ENCODE peak calls at places on chromosomes 6 and 20, in seven cellular contexts. J is thyroid gland; M is endothelial cell; P is tibial nerve; B is Caco-2; G is activated CD8-positive, alpha-beta T cell treated with anti-CD3 and anti-CD28 coated beads for 36 hours; O is AG09319. Q is an unnamed sample.

GRCh38 chr20:61297981-61298380 is 45.9 kb downstream of the CDH4 start:
- DNase-seq in J (no peak), M (no peak), P (no peak), B (no peak), G (no peak), O (no peak), Q (no peak)

GRCh38 chr6:164152611-164153010 is 738.1 kb downstream of the QKI start:
- DNase-seq in J (no peak), M (no peak), P (no peak), B (no peak), G (no peak), O (no peak), Q (no peak)

GRCh38 chr6:127343753-127344659 is 597 bp upstream of the ECHDC1 start:
- DNase-seq in J (no peak), M (no peak), P (peak; percentile 8), B (no peak), G (peak; percentile 12), O (no peak), Q (peak; percentile 20)

GRCh38 chr6:159715605-159716004 is 11.7 kb upstream of the WTAP start:
- DNase-seq in J (no peak), M (no peak), P (no peak), B (no peak), G (no peak), O (no peak), Q (no peak)

GRCh38 chr6:158772851-158773371 is 46.3 kb downstream of the EZR start:
- DNase-seq in J (no peak), M (no peak), P (no peak), B (no peak), G (no peak), O (no peak), Q (no peak)

GRCh38 chr6:39061588-39061987 is 13.0 kb downstream of the GLP1R start:
- DNase-seq in J (no peak), M (no peak), P (no peak), B (no peak), G (no peak), O (no peak), Q (no peak)

GRCh38 chr6:53530346-53530745 is 14.6 kb downstream of the GCLC start:
- DNase-seq in J (peak; percentile 12), M (no peak), P (no peak), B (no peak), G (no peak), O (no peak), Q (no peak)

GRCh38 chr20:3042621-3043020 is 801 bp upstream of the GNRH2 start:
- DNase-seq in J (peak; percentile 19), M (no peak), P (peak; percentile 37), B (no peak), G (no peak), O (no peak), Q (no peak)

GRCh38 chr6:80637312-80637711 is 530.8 kb downstream of the BCKDHB start:
- DNase-seq in J (no peak), M (no peak), P (no peak), B (no peak), G (no peak), O (no peak), Q (no peak)

GRCh38 chr20:10328897-10329255 is 105.1 kb downstream of the MKKS start:
- DNase-seq in J (no peak), M (no peak), P (no peak), B (no peak), G (no peak), O (no peak), Q (no peak)

GRCh38 chr6:20433321-20433720 is 31.6 kb downstream of the E2F3 start:
- DNase-seq in J (no peak), M (no peak), P (no peak), B (no peak), G (no peak), O (no peak), Q (no peak)

GRCh38 chr20:5073154-5074049 is 46.4 kb downstream of the PCNA start:
- DNase-seq in J (peak; percentile 99), M (no peak), P (peak; percentile 83), B (peak; percentile 45), G (peak; percentile 40), O (peak; percentile 40), Q (no peak)

GRCh38 chr6:154732538-154732823 is 735 bp upstream of the SCAF8 start:
- DNase-seq in J (no peak), M (no peak), P (no peak), B (no peak), G (no peak), O (no peak), Q (no peak)

GRCh38 chr6:24663198-24663597 is 3.5 kb downstream of the TDP2 start:
- DNase-seq in J (no peak), M (no peak), P (no peak), B (no peak), G (no peak), O (no peak), Q (no peak)

GRCh38 chr6:21594427-21595264 is 1.1 kb downstream of the SOX4 start:
- DNase-seq in J (peak; percentile 76), M (peak; percentile 38), P (peak; percentile 51), B (no peak), G (peak; percentile 50), O (no peak), Q (peak; percentile 72)

GRCh38 chr6:27157461-27158315 is 89.8 kb upstream of the PRSS16 start:
- DNase-seq in J (peak; percentile 65), M (peak; percentile 60), P (peak; percentile 73), B (peak; percentile 56), G (peak; percentile 92), O (no peak), Q (no peak)

GRCh38 chr6:12103158-12103557 is 91.0 kb downstream of the HIVEP1 start:
- DNase-seq in J (no peak), M (no peak), P (no peak), B (no peak), G (no peak), O (no peak), Q (no peak)

GRCh38 chr20:48875233-48875913 is 46.1 kb upstream of the ARFGEF2 start:
- DNase-seq in J (peak; percentile 57), M (no peak), P (no peak), B (no peak), G (no peak), O (no peak), Q (no peak)

GRCh38 chr20:4329232-4329631 is 313.9 kb upstream of the RNF24 start:
- DNase-seq in J (no peak), M (no peak), P (no peak), B (no peak), G (no peak), O (no peak), Q (no peak)

GRCh38 chr6:146785001-146785585 is 186.3 kb downstream of the ADGB start:
- DNase-seq in J (no peak), M (peak; percentile 31), P (no peak), B (no peak), G (peak; percentile 49), O (no peak), Q (no peak)

GRCh38 chr20:61065853-61066252 is 186.2 kb upstream of the CDH4 start:
- DNase-seq in J (no peak), M (no peak), P (no peak), B (no peak), G (no peak), O (no peak), Q (no peak)

GRCh38 chr20:40617594-40617993 is 71.4 kb downstream of the MAFB start:
- DNase-seq in J (no peak), M (no peak), P (no peak), B (no peak), G (no peak), O (no peak), Q (no peak)

GRCh38 chr6:113490356-113490755 is 366.8 kb upstream of the MARCKS start:
- DNase-seq in J (no peak), M (no peak), P (no peak), B (no peak), G (no peak), O (no peak), Q (no peak)

GRCh38 chr6:168684906-168685305 is 243.9 kb downstream of the SMOC2 start:
- DNase-seq in J (no peak), M (no peak), P (no peak), B (no peak), G (no peak), O (no peak), Q (no peak)

GRCh38 chr6:25312703-25313102 is 33.5 kb downstream of the CARMIL1 start:
- DNase-seq in J (no peak), M (no peak), P (no peak), B (no peak), G (no peak), O (no peak), Q (no peak)

GRCh38 chr6:131727868-131728267 is 17.1 kb upstream of the CTAGE9 start:
- DNase-seq in J (no peak), M (no peak), P (no peak), B (no peak), G (no peak), O (no peak), Q (no peak)

GRCh38 chr6:137571854-137572253 is 77.7 kb upstream of the OLIG3 start:
- DNase-seq in J (peak; percentile 42), M (peak; percentile 63), P (peak; percentile 12), B (peak; percentile 58), G (peak; percentile 80), O (no peak), Q (peak; percentile 37)
- TF ChIP-seq CTCF in J (peak; percentile 32), M (peak; percentile 84), P (no peak), B (peak; percentile 63), G (peak; percentile 83), O (peak; percentile 50), Q (peak; percentile 56)

DNA sequence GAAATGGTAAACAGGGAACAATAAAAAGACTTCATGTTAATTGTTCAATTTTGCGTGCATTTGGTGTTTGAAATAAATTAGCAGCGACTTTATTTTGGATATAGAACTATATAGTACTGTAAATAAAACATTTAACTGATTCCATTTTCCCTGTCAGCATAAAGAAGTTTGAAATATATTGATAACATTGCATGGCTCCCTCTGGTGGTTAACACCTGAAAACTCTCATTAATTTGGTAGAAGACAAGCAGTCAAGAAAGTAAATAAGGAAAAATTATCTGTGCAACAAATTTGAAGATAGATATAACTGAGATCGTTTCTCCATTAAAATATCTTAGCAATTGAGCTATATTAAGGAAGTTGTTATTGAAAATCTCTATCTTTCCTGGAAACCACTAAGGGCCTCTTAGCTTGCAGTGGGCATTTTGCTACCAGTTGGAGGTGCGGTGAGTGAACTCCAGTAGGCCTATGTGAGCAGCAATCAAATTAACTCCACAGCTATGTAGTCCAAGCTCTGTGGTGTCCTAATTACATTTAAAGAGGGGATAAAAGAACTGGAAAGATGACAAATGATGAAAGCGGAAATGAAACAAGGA is 435.7 kb upstream of the FKBP1C start:
- DNase-seq in J (no peak), M (no peak), P (no peak), B (no peak), G (no peak), O (no peak), Q (peak; percentile 16)
- TF ChIP-seq CTCF in J (peak; percentile 15), M (peak; percentile 68), P (no peak), B (peak; percentile 53), G (peak; percentile 34), O (no peak), Q (peak; percentile 73)

DNA sequence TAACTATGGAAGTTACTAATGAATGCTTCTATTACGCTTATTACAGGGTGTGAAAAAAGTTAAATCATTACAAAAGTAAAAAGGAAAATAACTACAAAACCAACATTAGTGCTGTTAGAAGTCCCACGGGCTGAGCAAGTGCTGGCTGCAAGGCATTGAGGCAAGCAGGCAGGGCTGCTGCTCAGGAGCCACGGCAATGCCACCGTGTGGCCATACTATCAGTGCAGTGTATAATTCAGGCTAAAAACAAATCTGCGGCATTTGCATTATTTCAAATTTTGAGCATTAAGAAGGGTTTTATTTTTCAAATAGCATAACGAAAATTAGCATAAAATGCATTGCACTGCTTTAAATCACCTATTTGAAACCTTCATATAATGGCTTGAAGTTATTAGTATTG is 17.1 kb downstream of the IFNGR1 start:
- DNase-seq in J (no peak), M (no peak), P (no peak), B (no peak), G (peak; percentile 19), O (no peak), Q (no peak)
- TF ChIP-seq CTCF in J (no peak), M (no peak), P (peak; percentile 37), B (no peak), G (no peak), O (peak; percentile 40), Q (peak; percentile 49)

GRCh38 chr20:45111799-45112471 is 3.0 kb downstream of the WFDC5 start:
- DNase-seq in J (peak; percentile 47), M (no peak), P (no peak), B (no peak), G (peak; percentile 53), O (no peak), Q (peak; percentile 42)
- TF ChIP-seq CTCF in J (peak; percentile 9), M (peak; percentile 80), P (peak; percentile 24), B (peak; percentile 64), G (peak; percentile 76), O (peak; percentile 50), Q (peak; percentile 59)

Q was measured in GM13977.